ENCODE peak calls at places on chromosome 4, in four cellular contexts. C is left lung, Q is HTR-8/SVneo, F is cardiac muscle cell. L is an unnamed sample.

GRCh38 chr4:128802680-128803628 is 6.5 kb upstream of the JADE1 start:
- DNase-seq in C (no peak), Q (no peak), F (no peak), L (no peak)

GRCh38 chr4:13329340-13329850 is 154.7 kb downstream of the RAB28 start:
- DNase-seq in C (no peak), Q (no peak), F (no peak), L (no peak)

GRCh38 chr4:153731239-153731638 is 28.6 kb downstream of the RNF175 start:
- DNase-seq in C (no peak), Q (peak; percentile 33), F (no peak), L (no peak)

GRCh38 chr4:102759835-102760644 is 728 bp downstream of the MANBA start:
- DNase-seq in C (no peak), Q (peak; percentile 15), F (peak; percentile 27), L (peak; percentile 13)

GRCh38 chr4:69322055-69322454 is 41.8 kb downstream of the UGT2B28 start:
- DNase-seq in C (no peak), Q (no peak), F (no peak), L (no peak)

GRCh38 chr4:153137168-153137567 is 67.1 kb upstream of the TRIM2 start:
- DNase-seq in C (no peak), Q (peak; percentile 76), F (no peak), L (peak; percentile 59)

GRCh38 chr4:16031554-16032381 is 52.1 kb downstream of the PROM1 start:
- DNase-seq in C (no peak), Q (no peak), F (no peak), L (no peak)

GRCh38 chr4:150262611-150263010 is 184.4 kb downstream of the DCLK2 start:
- DNase-seq in C (no peak), Q (no peak), F (no peak), L (no peak)